ENCODE peak calls at places on chromosomes 3 and 15, in four cellular contexts. One of them, this sample, is unnamed.
A peak's percentile ranks its signal among the peaks of the same experiment; 100 is the strongest.

GRCh38 chr3:149363053-149363452 is 14.4 kb downstream of the TM4SF1 start:
- DNase-seq in T-helper 2 cell: no peak
- DNase-seq in iris pigment epithelial cell: no peak
- DNase-seq in stimulated activated CD4-positive, alpha-beta T cell treated with anti-CD3 and anti-CD28 coated beads, Interleukin-12 subunit alpha, Interleukin-12 subunit beta, amount 100 ng/mL, for 4 hours: no peak
- DNase-seq in this sample: no peak

GRCh38 chr15:42184313-42184712 is 23.8 kb downstream of the VPS39 start:
- DNase-seq in T-helper 2 cell: no peak
- DNase-seq in iris pigment epithelial cell: no peak
- DNase-seq in stimulated activated CD4-positive, alpha-beta T cell treated with anti-CD3 and anti-CD28 coated beads, Interleukin-12 subunit alpha, Interleukin-12 subunit beta, amount 100 ng/mL, for 4 hours: no peak
- DNase-seq in this sample: no peak

GRCh38 chr3:24678441-24678865 is 183.8 kb upstream of the THRB start:
- DNase-seq in iris pigment epithelial cell: peak; percentile 99
- DNase-seq in T-helper 2 cell: no peak
- DNase-seq in stimulated activated CD4-positive, alpha-beta T cell treated with anti-CD3 and anti-CD28 coated beads, Interleukin-12 subunit alpha, Interleukin-12 subunit beta, amount 100 ng/mL, for 4 hours: no peak
- DNase-seq in this sample: no peak

GRCh38 chr3:9778102-9778501 is 8.4 kb upstream of the CAMK1 start:
- DNase-seq in iris pigment epithelial cell: peak; percentile 67
- DNase-seq in stimulated activated CD4-positive, alpha-beta T cell treated with anti-CD3 and anti-CD28 coated beads, Interleukin-12 subunit alpha, Interleukin-12 subunit beta, amount 100 ng/mL, for 4 hours: peak; percentile 52
- DNase-seq in T-helper 2 cell: no peak
- DNase-seq in this sample: no peak

GRCh38 chr15:45183001-45183400 is 4.8 kb downstream of the SHF start:
- DNase-seq in iris pigment epithelial cell: no peak
- DNase-seq in stimulated activated CD4-positive, alpha-beta T cell treated with anti-CD3 and anti-CD28 coated beads, Interleukin-12 subunit alpha, Interleukin-12 subunit beta, amount 100 ng/mL, for 4 hours: no peak
- DNase-seq in T-helper 2 cell: no peak
- DNase-seq in this sample: no peak

GRCh38 chr15:23690450-23690852 is 3.3 kb upstream of the NDN start:
- DNase-seq in stimulated activated CD4-positive, alpha-beta T cell treated with anti-CD3 and anti-CD28 coated beads, Interleukin-12 subunit alpha, Interleukin-12 subunit beta, amount 100 ng/mL, for 4 hours: no peak
- DNase-seq in iris pigment epithelial cell: peak; percentile 84
- DNase-seq in T-helper 2 cell: no peak
- DNase-seq in this sample: peak; percentile 36

GRCh38 chr3:11464356-11464755 is 179.4 kb downstream of the VGLL4 start:
- DNase-seq in iris pigment epithelial cell: no peak
- DNase-seq in T-helper 2 cell: no peak
- DNase-seq in stimulated activated CD4-positive, alpha-beta T cell treated with anti-CD3 and anti-CD28 coated beads, Interleukin-12 subunit alpha, Interleukin-12 subunit beta, amount 100 ng/mL, for 4 hours: no peak
- DNase-seq in this sample: no peak

GRCh38 chr15:35209838-35210237 is 124.7 kb upstream of the NANOGP8 start:
- DNase-seq in T-helper 2 cell: no peak
- DNase-seq in iris pigment epithelial cell: peak; percentile 8
- DNase-seq in stimulated activated CD4-positive, alpha-beta T cell treated with anti-CD3 and anti-CD28 coated beads, Interleukin-12 subunit alpha, Interleukin-12 subunit beta, amount 100 ng/mL, for 4 hours: no peak
- DNase-seq in this sample: no peak

GRCh38 chr3:63582943-63583500 is 69.5 kb upstream of the SNTN start:
- DNase-seq in T-helper 2 cell: no peak
- DNase-seq in iris pigment epithelial cell: no peak
- DNase-seq in stimulated activated CD4-positive, alpha-beta T cell treated with anti-CD3 and anti-CD28 coated beads, Interleukin-12 subunit alpha, Interleukin-12 subunit beta, amount 100 ng/mL, for 4 hours: no peak
- DNase-seq in this sample: no peak

GRCh38 chr3:69568926-69569325 is 170.3 kb upstream of the MITF start:
- DNase-seq in stimulated activated CD4-positive, alpha-beta T cell treated with anti-CD3 and anti-CD28 coated beads, Interleukin-12 subunit alpha, Interleukin-12 subunit beta, amount 100 ng/mL, for 4 hours: no peak
- DNase-seq in iris pigment epithelial cell: peak; percentile 23
- DNase-seq in T-helper 2 cell: no peak
- DNase-seq in this sample: no peak

GRCh38 chr3:127208483-127209100 is 15.7 kb downstream of the PRR23E start:
- DNase-seq in stimulated activated CD4-positive, alpha-beta T cell treated with anti-CD3 and anti-CD28 coated beads, Interleukin-12 subunit alpha, Interleukin-12 subunit beta, amount 100 ng/mL, for 4 hours: no peak
- DNase-seq in T-helper 2 cell: no peak
- DNase-seq in iris pigment epithelial cell: no peak
- DNase-seq in this sample: no peak

GRCh38 chr15:33068007-33068441 is 126.5 kb downstream of the FMN1 start:
- DNase-seq in iris pigment epithelial cell: no peak
- DNase-seq in T-helper 2 cell: no peak
- DNase-seq in stimulated activated CD4-positive, alpha-beta T cell treated with anti-CD3 and anti-CD28 coated beads, Interleukin-12 subunit alpha, Interleukin-12 subunit beta, amount 100 ng/mL, for 4 hours: no peak
- DNase-seq in this sample: no peak

GRCh38 chr3:80263260-80263659 is 495.5 kb upstream of the ROBO1 start:
- DNase-seq in T-helper 2 cell: no peak
- DNase-seq in stimulated activated CD4-positive, alpha-beta T cell treated with anti-CD3 and anti-CD28 coated beads, Interleukin-12 subunit alpha, Interleukin-12 subunit beta, amount 100 ng/mL, for 4 hours: no peak
- DNase-seq in iris pigment epithelial cell: no peak
- DNase-seq in this sample: no peak

GRCh38 chr15:65559941-65560340 is 29.7 kb downstream of the HACD3 start:
- DNase-seq in stimulated activated CD4-positive, alpha-beta T cell treated with anti-CD3 and anti-CD28 coated beads, Interleukin-12 subunit alpha, Interleukin-12 subunit beta, amount 100 ng/mL, for 4 hours: no peak
- DNase-seq in T-helper 2 cell: no peak
- DNase-seq in iris pigment epithelial cell: no peak
- DNase-seq in this sample: no peak

GRCh38 chr3:48593337-48593736 is 1.8 kb downstream of the COL7A1 start:
- DNase-seq in iris pigment epithelial cell: no peak
- DNase-seq in stimulated activated CD4-positive, alpha-beta T cell treated with anti-CD3 and anti-CD28 coated beads, Interleukin-12 subunit alpha, Interleukin-12 subunit beta, amount 100 ng/mL, for 4 hours: no peak
- DNase-seq in T-helper 2 cell: no peak
- DNase-seq in this sample: no peak

GRCh38 chr15:83108266-83109219 is 1.1 kb downstream of the TM6SF1 start:
- DNase-seq in stimulated activated CD4-positive, alpha-beta T cell treated with anti-CD3 and anti-CD28 coated beads, Interleukin-12 subunit alpha, Interleukin-12 subunit beta, amount 100 ng/mL, for 4 hours: no peak
- DNase-seq in T-helper 2 cell: no peak
- DNase-seq in iris pigment epithelial cell: peak; percentile 76
- DNase-seq in this sample: no peak

GRCh38 chr15:101620645-101621044 is 31.5 kb downstream of the TM2D3 start:
- DNase-seq in stimulated activated CD4-positive, alpha-beta T cell treated with anti-CD3 and anti-CD28 coated beads, Interleukin-12 subunit alpha, Interleukin-12 subunit beta, amount 100 ng/mL, for 4 hours: no peak
- DNase-seq in iris pigment epithelial cell: no peak
- DNase-seq in T-helper 2 cell: no peak
- DNase-seq in this sample: no peak

GRCh38 chr3:58299839-58300516 is 6.1 kb upstream of the RPP14 start:
- DNase-seq in stimulated activated CD4-positive, alpha-beta T cell treated with anti-CD3 and anti-CD28 coated beads, Interleukin-12 subunit alpha, Interleukin-12 subunit beta, amount 100 ng/mL, for 4 hours: no peak
- DNase-seq in T-helper 2 cell: no peak
- DNase-seq in iris pigment epithelial cell: peak; percentile 64
- DNase-seq in this sample: no peak

GRCh38 chr3:157317895-157318294 is 118.8 kb upstream of the PTX3 start:
- DNase-seq in T-helper 2 cell: no peak
- DNase-seq in stimulated activated CD4-positive, alpha-beta T cell treated with anti-CD3 and anti-CD28 coated beads, Interleukin-12 subunit alpha, Interleukin-12 subunit beta, amount 100 ng/mL, for 4 hours: no peak
- DNase-seq in iris pigment epithelial cell: no peak
- DNase-seq in this sample: no peak

GRCh38 chr3:54427951-54428871 is 305.9 kb downstream of the CACNA2D3 start:
- DNase-seq in iris pigment epithelial cell: peak; percentile 77
- DNase-seq in T-helper 2 cell: no peak
- DNase-seq in stimulated activated CD4-positive, alpha-beta T cell treated with anti-CD3 and anti-CD28 coated beads, Interleukin-12 subunit alpha, Interleukin-12 subunit beta, amount 100 ng/mL, for 4 hours: peak; percentile 4
- DNase-seq in this sample: peak; percentile 40

GRCh38 chr3:52931889-52932288 is 34.5 kb upstream of the STIMATE start:
- DNase-seq in iris pigment epithelial cell: no peak
- DNase-seq in stimulated activated CD4-positive, alpha-beta T cell treated with anti-CD3 and anti-CD28 coated beads, Interleukin-12 subunit alpha, Interleukin-12 subunit beta, amount 100 ng/mL, for 4 hours: no peak
- DNase-seq in T-helper 2 cell: no peak
- DNase-seq in this sample: no peak

GRCh38 chr3:101279765-101280385 is 40.5 kb downstream of the IMPG2 start:
- DNase-seq in iris pigment epithelial cell: peak; percentile 52
- DNase-seq in stimulated activated CD4-positive, alpha-beta T cell treated with anti-CD3 and anti-CD28 coated beads, Interleukin-12 subunit alpha, Interleukin-12 subunit beta, amount 100 ng/mL, for 4 hours: no peak
- DNase-seq in T-helper 2 cell: no peak
- DNase-seq in this sample: no peak

GRCh38 chr3:157786216-157786615 is 283.0 kb upstream of the VEPH1 start:
- DNase-seq in stimulated activated CD4-positive, alpha-beta T cell treated with anti-CD3 and anti-CD28 coated beads, Interleukin-12 subunit alpha, Interleukin-12 subunit beta, amount 100 ng/mL, for 4 hours: no peak
- DNase-seq in T-helper 2 cell: no peak
- DNase-seq in iris pigment epithelial cell: peak; percentile 74
- DNase-seq in this sample: no peak

GRCh38 chr3:108099203-108099602 is 8.4 kb upstream of the CD47 start:
- DNase-seq in stimulated activated CD4-positive, alpha-beta T cell treated with anti-CD3 and anti-CD28 coated beads, Interleukin-12 subunit alpha, Interleukin-12 subunit beta, amount 100 ng/mL, for 4 hours: no peak
- DNase-seq in T-helper 2 cell: no peak
- DNase-seq in iris pigment epithelial cell: peak; percentile 23
- DNase-seq in this sample: no peak

GRCh38 chr3:122060044-122060694 is 5.0 kb downstream of the CD86 start:
- DNase-seq in T-helper 2 cell: no peak
- DNase-seq in iris pigment epithelial cell: no peak
- DNase-seq in stimulated activated CD4-positive, alpha-beta T cell treated with anti-CD3 and anti-CD28 coated beads, Interleukin-12 subunit alpha, Interleukin-12 subunit beta, amount 100 ng/mL, for 4 hours: no peak
- DNase-seq in this sample: no peak

GRCh38 chr3:101950985-101951733 is 101.8 kb downstream of the NFKBIZ start:
- DNase-seq in T-helper 2 cell: no peak
- DNase-seq in stimulated activated CD4-positive, alpha-beta T cell treated with anti-CD3 and anti-CD28 coated beads, Interleukin-12 subunit alpha, Interleukin-12 subunit beta, amount 100 ng/mL, for 4 hours: no peak
- DNase-seq in iris pigment epithelial cell: no peak
- DNase-seq in this sample: no peak

GRCh38 chr3:190429681-190430080 is 20.0 kb downstream of the TMEM207 start:
- DNase-seq in iris pigment epithelial cell: peak; percentile 66
- DNase-seq in stimulated activated CD4-positive, alpha-beta T cell treated with anti-CD3 and anti-CD28 coated beads, Interleukin-12 subunit alpha, Interleukin-12 subunit beta, amount 100 ng/mL, for 4 hours: no peak
- DNase-seq in T-helper 2 cell: no peak
- DNase-seq in this sample: no peak

GRCh38 chr3:11072631-11073030 is 80.1 kb downstream of the SLC6A1 start:
- DNase-seq in T-helper 2 cell: no peak
- DNase-seq in iris pigment epithelial cell: peak; percentile 28
- DNase-seq in stimulated activated CD4-positive, alpha-beta T cell treated with anti-CD3 and anti-CD28 coated beads, Interleukin-12 subunit alpha, Interleukin-12 subunit beta, amount 100 ng/mL, for 4 hours: no peak
- DNase-seq in this sample: no peak